ENCODE peak calls at places on chromosome 19, in six cellular contexts. V, B, P, Z, G and X are unnamed samples.

GRCh38 chr19:3358919-3359849 is 7.2 kb upstream of the NFIC start:
- DNase-seq in Z (no peak), P (peak; percentile 56), G (peak; percentile 70), V (peak; percentile 51), B (no peak), X (peak; percentile 90)

GRCh38 chr19:32901504-32902161 is 32.1 kb upstream of the SLC7A9 start:
- DNase-seq in G (no peak), B (no peak), Z (no peak), P (no peak), V (no peak), X (no peak)

GRCh38 chr19:23800281-23800680 is 41.6 kb upstream of the ZNF681 start:
- DNase-seq in Z (no peak), V (no peak), G (no peak), B (no peak), P (no peak), X (no peak)

GRCh38 chr19:33900817-33901216 is 104.1 kb downstream of the KCTD15 start:
- DNase-seq in V (no peak), B (no peak), G (no peak), Z (no peak), P (no peak), X (peak; percentile 89)

GRCh38 chr19:48596679-48597465 is 9.7 kb upstream of the SPACA4 start:
- DNase-seq in V (no peak), B (no peak), P (no peak), Z (no peak), G (no peak), X (no peak)

GRCh38 chr19:7862413-7862951 is 11.7 kb downstream of the PRR36 start:
- DNase-seq in V (peak; percentile 34), B (no peak), G (peak; percentile 35), Z (no peak), P (peak; percentile 97), X (peak; percentile 49)

GRCh38 chr19:54644056-54644455 is 13.8 kb downstream of the LILRB1 start:
- DNase-seq in B (peak; percentile 24), Z (no peak), V (no peak), G (no peak), P (no peak), X (no peak)

GRCh38 chr19:21566073-21566472 is 60.7 kb downstream of the ZNF429 start:
- DNase-seq in Z (no peak), G (no peak), B (no peak), V (no peak), P (no peak), X (no peak)

GRCh38 chr19:38210458-38210987 is 13.5 kb downstream of the DPF1 start:
- DNase-seq in G (peak; percentile 77), Z (no peak), P (peak; percentile 90), V (peak; percentile 28), B (no peak), X (no peak)

GRCh38 chr19:1315470-1316166 is 29.9 kb downstream of the EFNA2 start:
- DNase-seq in B (no peak), V (peak; percentile 25), Z (no peak), P (peak; percentile 78), G (peak; percentile 52), X (peak; percentile 41)

GRCh38 chr19:1154731-1155351 is 19.2 kb downstream of the SBNO2 start:
- DNase-seq in V (peak; percentile 86), G (peak; percentile 94), Z (peak; percentile 80), B (peak; percentile 86), P (peak; percentile 78), X (no peak)

GRCh38 chr19:15443838-15444237 is 5.9 kb downstream of the WIZ start:
- DNase-seq in P (no peak), V (no peak), B (no peak), G (peak; percentile 76), Z (peak; percentile 43), X (no peak)

GRCh38 chr19:18041054-18041453 is 33.1 kb downstream of the ARRDC2 start:
- DNase-seq in B (no peak), P (no peak), V (no peak), G (no peak), Z (no peak), X (no peak)

GRCh38 chr19:31235806-31236205 is 113.4 kb downstream of the TSHZ3 start:
- DNase-seq in G (no peak), V (no peak), Z (no peak), P (no peak), B (no peak), X (no peak)

GRCh38 chr19:1408300-1409203 is 1.2 kb downstream of the DAZAP1 start:
- DNase-seq in V (peak; percentile 50), P (no peak), Z (no peak), G (no peak), B (no peak), X (peak; percentile 88)

GRCh38 chr19:49761625-49762311 is 1.3 kb downstream of the TSKS start:
- DNase-seq in V (peak; percentile 56), P (no peak), B (peak; percentile 16), G (peak; percentile 47), Z (no peak), X (no peak)

GRCh38 chr19:1935484-1936208 is 5.3 kb upstream of the CSNK1G2 start:
- DNase-seq in P (no peak), V (peak; percentile 28), B (no peak), Z (no peak), G (peak; percentile 69), X (no peak)

GRCh38 chr19:21483589-21484170 is 21.7 kb upstream of the ZNF429 start:
- DNase-seq in V (no peak), B (peak; percentile 20), G (peak; percentile 56), P (peak; percentile 74), Z (no peak), X (peak; percentile 59)

GRCh38 chr19:6686628-6686975 is 16.6 kb upstream of the TNFSF14 start:
- DNase-seq in V (no peak), G (no peak), Z (no peak), P (no peak), B (no peak), X (no peak)

GRCh38 chr19:3284759-3285646 is 60.5 kb downstream of the CELF5 start:
- DNase-seq in P (peak; percentile 73), G (peak; percentile 39), B (no peak), V (peak; percentile 37), Z (no peak), X (peak; percentile 95)

GRCh38 chr19:16025108-16026101 is 50.9 kb upstream of the TPM4 start:
- DNase-seq in Z (no peak), G (no peak), V (peak; percentile 70), B (no peak), P (peak; percentile 34), X (no peak)

GRCh38 chr19:954672-955494 is 29.0 kb downstream of the ARID3A start:
- DNase-seq in P (peak; percentile 18), G (no peak), Z (no peak), B (no peak), V (no peak), X (no peak)

GRCh38 chr19:342801-343421 is 1.7 kb downstream of the MIER2 start:
- DNase-seq in P (no peak), B (peak; percentile 78), G (peak; percentile 91), Z (no peak), V (peak; percentile 93), X (no peak)

GRCh38 chr19:6652214-6653094 is 17.5 kb downstream of the TNFSF14 start:
- DNase-seq in V (no peak), G (no peak), Z (no peak), B (no peak), P (no peak), X (no peak)

GRCh38 chr19:8498295-8498694 is 4.1 kb downstream of the PRAM1 start:
- DNase-seq in V (no peak), P (no peak), B (no peak), G (no peak), Z (no peak), X (peak; percentile 52)

GRCh38 chr19:14113762-14114414 is 3.7 kb downstream of the PRKACA start:
- DNase-seq in Z (no peak), B (no peak), P (no peak), V (no peak), G (no peak), X (peak; percentile 76)

GRCh38 chr19:46674416-46675178 is 13.6 kb upstream of the DACT3 start:
- DNase-seq in B (no peak), P (peak; percentile 69), G (no peak), V (peak; percentile 7), Z (no peak), X (peak; percentile 51)

GRCh38 chr19:45440259-45440638 is 16.5 kb upstream of the ERCC1 start:
- DNase-seq in G (no peak), B (no peak), V (no peak), P (no peak), Z (no peak), X (no peak)

GRCh38 chr19:45442408-45442926 is 18.8 kb upstream of the ERCC1 start:
- DNase-seq in G (no peak), B (no peak), P (no peak), Z (no peak), V (no peak), X (no peak)

GRCh38 chr19:45439569-45440258 is 16.0 kb upstream of the ERCC1 start:
- DNase-seq in V (peak; percentile 72), G (peak; percentile 92), P (peak; percentile 79), Z (peak; percentile 71), B (peak; percentile 73), X (peak; percentile 68)

GRCh38 chr19:45439190-45439568 is 15.5 kb upstream of the ERCC1 start:
- DNase-seq in G (no peak), V (no peak), P (no peak), Z (no peak), B (no peak), X (no peak)

GRCh38 chr19:45440873-45441654 is 17.3 kb upstream of the ERCC1 start:
- DNase-seq in G (no peak), V (peak; percentile 57), Z (no peak), P (peak; percentile 37), B (no peak), X (no peak)
- TF ChIP-seq CTCF in G (no peak), V (no peak), Z (no peak), P (no peak), B (no peak), X (no peak)

GRCh38 chr19:40603719-40604646 is 2.8 kb downstream of the LTBP4 start:
- DNase-seq in Z (peak; percentile 97), B (peak; percentile 99), G (peak; percentile 98), P (peak; percentile 97), V (peak; percentile 92), X (peak; percentile 99)
- H3K4me3 ChIP-seq in Z (peak overlapping the region; percentile 91), B (peak overlapping the region; percentile 22), G (peak overlapping the region; percentile 62), P (peak overlapping the region; percentile 39), V (peak overlapping the region; percentile 22), X (peak overlapping the region; percentile 5)

GRCh38 chr19:41306394-41306793 is 3.6 kb upstream of the CCDC97 start:
- DNase-seq in P (no peak), B (no peak), V (no peak), G (no peak), Z (no peak), X (no peak)
- H3K4me1 ChIP-seq in P (peaks cover 3% of the 10 kb centered on the region), B (peaks cover 20% of the 10 kb centered on the region), V (peaks cover 7% of the 10 kb centered on the region), G (peaks cover 39% of the 10 kb centered on the region), Z (peaks cover 27% of the 10 kb centered on the region), X (peaks cover 18% of the 10 kb centered on the region)

GRCh38 chr19:5017235-5017634 is 48.3 kb downstream of the KDM4B start:
- DNase-seq in G (no peak), V (no peak), B (no peak), Z (no peak), P (no peak), X (no peak)
- TF ChIP-seq CTCF in G (no peak), V (no peak), B (no peak), Z (no peak), P (no peak), X (no peak)